ENCODE peak calls at places on chromosomes 13 and 19, in ten cellular contexts. One of them, this sample, is unnamed.
A peak's percentile ranks its signal among the peaks of the same experiment; 100 is the strongest.

GRCh38 chr13:96898855-96899254 is 95.4 kb downstream of the OXGR1 start:
- DNase-seq in testis: no peak
- DNase-seq in AG09309: no peak
- DNase-seq in GM23338: peak; percentile 64
- DNase-seq in lower lobe of right lung: no peak
- DNase-seq in hepatocyte: no peak
- DNase-seq in upper lobe of left lung: no peak
- DNase-seq in epithelial cell of esophagus: no peak
- DNase-seq in BJ: no peak
- DNase-seq in GM20000: no peak
- DNase-seq in this sample: no peak

GRCh38 chr13:89514534-89515312 is 1832.8 kb upstream of the MIR17HG start:
- DNase-seq in epithelial cell of esophagus: peak; percentile 88
- DNase-seq in BJ: no peak
- DNase-seq in testis: no peak
- DNase-seq in GM20000: no peak
- DNase-seq in hepatocyte: peak; percentile 4
- DNase-seq in AG09309: no peak
- DNase-seq in lower lobe of right lung: no peak
- DNase-seq in GM23338: peak; percentile 76
- DNase-seq in upper lobe of left lung: peak; percentile 27
- DNase-seq in this sample: no peak

GRCh38 chr19:36489920-36490415 is 607 bp upstream of the ZNF566 start:
- DNase-seq in epithelial cell of esophagus: peak; percentile 91
- DNase-seq in upper lobe of left lung: peak; percentile 79
- DNase-seq in AG09309: peak; percentile 83
- DNase-seq in lower lobe of right lung: peak; percentile 79
- DNase-seq in GM23338: peak; percentile 97
- DNase-seq in GM20000: peak; percentile 86
- DNase-seq in BJ: no peak
- DNase-seq in testis: peak; percentile 92
- DNase-seq in hepatocyte: peak; percentile 91
- DNase-seq in this sample: peak; percentile 83

GRCh38 chr19:30373593-30373992 is 1.4 kb downstream of the ZNF536 start:
- DNase-seq in testis: no peak
- DNase-seq in GM20000: no peak
- DNase-seq in epithelial cell of esophagus: no peak
- DNase-seq in GM23338: peak; percentile 91
- DNase-seq in lower lobe of right lung: no peak
- DNase-seq in hepatocyte: no peak
- DNase-seq in BJ: no peak
- DNase-seq in AG09309: no peak
- DNase-seq in upper lobe of left lung: no peak
- DNase-seq in this sample: no peak

GRCh38 chr19:670609-671075 is 5.5 kb upstream of the FSTL3 start:
- DNase-seq in GM20000: no peak
- DNase-seq in upper lobe of left lung: no peak
- DNase-seq in testis: no peak
- DNase-seq in AG09309: no peak
- DNase-seq in hepatocyte: no peak
- DNase-seq in lower lobe of right lung: no peak
- DNase-seq in GM23338: peak; percentile 83
- DNase-seq in epithelial cell of esophagus: no peak
- DNase-seq in BJ: no peak
- DNase-seq in this sample: no peak

GRCh38 chr13:100175803-100176182 is 86.9 kb downstream of the PCCA start:
- DNase-seq in upper lobe of left lung: no peak
- DNase-seq in GM20000: no peak
- DNase-seq in GM23338: no peak
- DNase-seq in testis: no peak
- DNase-seq in lower lobe of right lung: no peak
- DNase-seq in hepatocyte: no peak
- DNase-seq in epithelial cell of esophagus: no peak
- DNase-seq in BJ: no peak
- DNase-seq in AG09309: no peak
- DNase-seq in this sample: no peak

GRCh38 chr13:90049989-90050671 is 1297.4 kb upstream of the MIR17HG start:
- DNase-seq in testis: no peak
- DNase-seq in BJ: no peak
- DNase-seq in epithelial cell of esophagus: no peak
- DNase-seq in GM23338: peak; percentile 33
- DNase-seq in upper lobe of left lung: no peak
- DNase-seq in lower lobe of right lung: no peak
- DNase-seq in hepatocyte: no peak
- DNase-seq in AG09309: no peak
- DNase-seq in GM20000: no peak
- DNase-seq in this sample: no peak

GRCh38 chr19:18743281-18743825 is 47.8 kb downstream of the COMP start:
- DNase-seq in hepatocyte: peak; percentile 85
- DNase-seq in lower lobe of right lung: peak; percentile 82
- DNase-seq in epithelial cell of esophagus: peak; percentile 13
- DNase-seq in testis: peak; percentile 94
- DNase-seq in upper lobe of left lung: peak; percentile 74
- DNase-seq in GM20000: no peak
- DNase-seq in BJ: no peak
- DNase-seq in AG09309: no peak
- DNase-seq in GM23338: no peak
- DNase-seq in this sample: no peak

GRCh38 chr19:4831351-4832340 is at the start of gene TICAM1:
- DNase-seq in lower lobe of right lung: peak; percentile 87
- DNase-seq in AG09309: no peak
- DNase-seq in GM20000: peak; percentile 87
- DNase-seq in GM23338: peak; percentile 45
- DNase-seq in BJ: no peak
- DNase-seq in hepatocyte: peak; percentile 87
- DNase-seq in epithelial cell of esophagus: peak; percentile 92
- DNase-seq in testis: peak; percentile 64
- DNase-seq in upper lobe of left lung: peak; percentile 86
- DNase-seq in this sample: peak; percentile 85

GRCh38 chr13:97339019-97339988 is 94.7 kb upstream of the RAP2A start:
- DNase-seq in lower lobe of right lung: no peak
- DNase-seq in BJ: peak; percentile 75
- DNase-seq in hepatocyte: peak; percentile 57
- DNase-seq in AG09309: peak; percentile 82
- DNase-seq in GM20000: no peak
- DNase-seq in epithelial cell of esophagus: no peak
- DNase-seq in GM23338: no peak
- DNase-seq in testis: peak; percentile 60
- DNase-seq in upper lobe of left lung: peak; percentile 36
- DNase-seq in this sample: no peak

GRCh38 chr13:40656358-40656757 is 10.1 kb downstream of the FOXO1 start:
- DNase-seq in hepatocyte: no peak
- DNase-seq in AG09309: no peak
- DNase-seq in BJ: no peak
- DNase-seq in testis: no peak
- DNase-seq in upper lobe of left lung: no peak
- DNase-seq in lower lobe of right lung: no peak
- DNase-seq in GM20000: no peak
- DNase-seq in epithelial cell of esophagus: peak; percentile 25
- DNase-seq in GM23338: no peak
- DNase-seq in this sample: no peak

GRCh38 chr13:49731766-49732165 is 40.5 kb upstream of the EBPL start:
- DNase-seq in GM20000: no peak
- DNase-seq in lower lobe of right lung: no peak
- DNase-seq in epithelial cell of esophagus: peak; percentile 50
- DNase-seq in GM23338: no peak
- DNase-seq in hepatocyte: no peak
- DNase-seq in AG09309: peak; percentile 27
- DNase-seq in BJ: peak; percentile 32
- DNase-seq in testis: no peak
- DNase-seq in upper lobe of left lung: no peak
- DNase-seq in this sample: no peak

GRCh38 chr19:40778865-40779284 is 828 bp downstream of the RAB4B start:
- DNase-seq in AG09309: no peak
- DNase-seq in lower lobe of right lung: no peak
- DNase-seq in BJ: no peak
- DNase-seq in upper lobe of left lung: no peak
- DNase-seq in hepatocyte: peak; percentile 57
- DNase-seq in epithelial cell of esophagus: no peak
- DNase-seq in GM20000: no peak
- DNase-seq in testis: no peak
- DNase-seq in GM23338: no peak
- DNase-seq in this sample: no peak

GRCh38 chr19:40776966-40777794 is 867 bp upstream of the RAB4B start:
- DNase-seq in upper lobe of left lung: peak; percentile 96
- DNase-seq in epithelial cell of esophagus: peak; percentile 90
- DNase-seq in BJ: peak; percentile 80
- DNase-seq in GM20000: peak; percentile 86
- DNase-seq in testis: peak; percentile 97
- DNase-seq in hepatocyte: peak; percentile 95
- DNase-seq in lower lobe of right lung: peak; percentile 91
- DNase-seq in GM23338: peak; percentile 96
- DNase-seq in AG09309: peak; percentile 78
- DNase-seq in this sample: peak; percentile 85

GRCh38 chr19:40776364-40776763 is 1.0 kb downstream of the MIA start:
- DNase-seq in epithelial cell of esophagus: no peak
- DNase-seq in lower lobe of right lung: no peak
- DNase-seq in hepatocyte: no peak
- DNase-seq in AG09309: no peak
- DNase-seq in GM23338: no peak
- DNase-seq in upper lobe of left lung: no peak
- DNase-seq in GM20000: no peak
- DNase-seq in testis: no peak
- DNase-seq in BJ: no peak
- DNase-seq in this sample: no peak

GRCh38 chr19:40778045-40778864 is at the start of gene RAB4B:
- DNase-seq in testis: peak; percentile 100
- DNase-seq in BJ: peak; percentile 98
- DNase-seq in epithelial cell of esophagus: peak; percentile 100
- DNase-seq in hepatocyte: peak; percentile 100
- DNase-seq in GM23338: peak; percentile 100
- DNase-seq in lower lobe of right lung: peak; percentile 100
- DNase-seq in GM20000: peak; percentile 94
- DNase-seq in AG09309: peak; percentile 98
- DNase-seq in upper lobe of left lung: peak; percentile 100
- DNase-seq in this sample: peak; percentile 95

GRCh38 chr19:40777795-40778044 is 327 bp upstream of the RAB4B start:
- DNase-seq in BJ: no peak
- DNase-seq in epithelial cell of esophagus: no peak
- DNase-seq in hepatocyte: no peak
- DNase-seq in testis: no peak
- DNase-seq in upper lobe of left lung: no peak
- DNase-seq in GM23338: no peak
- DNase-seq in lower lobe of right lung: no peak
- DNase-seq in GM20000: no peak
- DNase-seq in AG09309: no peak
- DNase-seq in this sample: no peak
- TF ChIP-seq CTCF in BJ: no peak
- TF ChIP-seq CTCF in epithelial cell of esophagus: no peak
- TF ChIP-seq CTCF in hepatocyte: no peak
- TF ChIP-seq CTCF in testis: no peak
- TF ChIP-seq CTCF in upper lobe of left lung: no peak
- TF ChIP-seq CTCF in GM23338: no peak
- TF ChIP-seq CTCF in lower lobe of right lung: no peak
- TF ChIP-seq CTCF in GM20000: no peak
- TF ChIP-seq CTCF in AG09309: no peak
- TF ChIP-seq CTCF in this sample: no peak

DNA sequence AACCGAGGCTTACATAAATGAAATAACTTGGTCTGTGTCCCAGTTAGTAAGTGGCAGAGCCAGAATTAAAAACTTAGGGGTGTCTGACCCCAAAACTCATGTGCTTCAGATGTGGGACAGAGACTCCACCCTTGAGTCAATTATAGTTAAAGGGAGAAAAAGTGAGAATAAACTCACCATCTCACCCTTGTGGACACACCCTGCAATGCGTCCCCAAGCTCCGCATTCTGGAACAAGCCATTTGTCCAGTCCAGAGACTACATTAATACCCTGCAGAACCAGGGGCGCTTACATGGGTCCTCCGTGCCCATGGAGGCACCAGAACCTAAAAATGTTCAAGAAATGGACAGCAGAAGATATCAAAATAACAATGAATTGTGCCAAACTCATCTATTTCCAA is 207.0 kb upstream of the ZNF507 start:
- DNase-seq in epithelial cell of esophagus: no peak
- DNase-seq in testis: no peak
- DNase-seq in upper lobe of left lung: no peak
- DNase-seq in AG09309: no peak
- DNase-seq in GM20000: no peak
- DNase-seq in hepatocyte: no peak
- DNase-seq in BJ: no peak
- DNase-seq in GM23338: peak; percentile 18
- DNase-seq in lower lobe of right lung: no peak
- DNase-seq in this sample: no peak
- TF ChIP-seq CTCF in epithelial cell of esophagus: no peak
- TF ChIP-seq CTCF in testis: no peak
- TF ChIP-seq CTCF in upper lobe of left lung: no peak
- TF ChIP-seq CTCF in AG09309: no peak
- TF ChIP-seq CTCF in GM20000: no peak
- TF ChIP-seq CTCF in hepatocyte: peak; percentile 9
- TF ChIP-seq CTCF in BJ: no peak
- TF ChIP-seq CTCF in GM23338: peak; percentile 40
- TF ChIP-seq CTCF in lower lobe of right lung: no peak
- TF ChIP-seq CTCF in this sample: no peak

DNA sequence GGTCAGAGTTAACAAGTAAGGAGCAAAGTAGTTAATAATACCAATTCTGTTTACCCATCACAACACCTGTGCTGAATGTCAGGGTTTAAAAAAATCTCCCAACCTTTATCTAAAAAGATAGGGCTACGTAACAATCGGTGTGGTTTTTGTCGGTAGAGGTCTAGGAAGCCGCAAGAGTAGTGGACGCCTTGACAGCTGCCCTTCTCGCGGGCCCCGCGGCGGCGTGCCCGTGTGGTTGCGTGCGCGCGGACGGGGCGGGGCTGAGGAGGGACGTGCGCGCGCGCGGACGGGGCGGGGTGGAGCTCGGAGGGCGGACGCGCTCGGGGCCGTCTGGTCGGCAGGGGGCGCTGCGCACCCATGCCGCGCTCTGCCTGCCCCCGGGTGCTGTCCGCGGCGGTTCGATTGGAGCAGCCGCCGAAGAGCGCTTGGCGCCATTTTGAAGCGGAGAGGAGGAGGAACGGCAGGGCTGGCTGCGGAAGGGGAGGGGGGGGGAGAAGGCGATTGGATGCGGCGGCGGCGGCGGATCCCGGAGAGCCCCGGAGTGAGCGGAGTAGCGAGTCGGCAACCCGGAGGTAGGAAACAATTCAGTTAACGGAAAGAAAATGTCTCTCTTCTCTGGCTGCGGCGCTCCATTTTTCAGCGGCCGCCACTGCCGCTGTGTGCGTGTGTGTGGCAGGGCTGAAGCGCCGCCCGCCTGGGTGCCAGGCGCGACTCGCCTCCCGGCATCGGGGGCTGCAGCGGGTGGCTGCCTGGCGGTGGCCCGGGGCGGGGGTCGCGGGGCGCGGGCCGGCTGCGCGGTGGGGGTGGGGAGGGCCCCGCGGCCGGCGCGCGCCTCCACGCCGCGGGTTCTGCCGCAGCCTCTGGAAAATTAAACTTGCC is at the start of gene PDS5B:
- DNase-seq in testis: peak; percentile 95
- DNase-seq in GM20000: peak; percentile 96
- DNase-seq in lower lobe of right lung: peak; percentile 96
- DNase-seq in epithelial cell of esophagus: peak; percentile 96
- DNase-seq in BJ: peak; percentile 46
- DNase-seq in GM23338: peak; percentile 96
- DNase-seq in AG09309: peak; percentile 70
- DNase-seq in upper lobe of left lung: peak; percentile 97
- DNase-seq in hepatocyte: peak; percentile 97
- DNase-seq in this sample: peak; percentile 94
- TF ChIP-seq CTCF in testis: peak; percentile 99
- TF ChIP-seq CTCF in GM20000: peak; percentile 88
- TF ChIP-seq CTCF in lower lobe of right lung: peak; percentile 88
- TF ChIP-seq CTCF in epithelial cell of esophagus: peak; percentile 37
- TF ChIP-seq CTCF in BJ: peak; percentile 53
- TF ChIP-seq CTCF in GM23338: peak; percentile 60
- TF ChIP-seq CTCF in AG09309: peak; percentile 52
- TF ChIP-seq CTCF in upper lobe of left lung: peak; percentile 96
- TF ChIP-seq CTCF in hepatocyte: peak; percentile 81
- TF ChIP-seq CTCF in this sample: peak; percentile 95

GRCh38 chr19:14089412-14089661 is 1.2 kb downstream of the SAMD1 start:
- DNase-seq in lower lobe of right lung: no peak
- DNase-seq in upper lobe of left lung: no peak
- DNase-seq in BJ: no peak
- DNase-seq in GM20000: peak; percentile 41
- DNase-seq in GM23338: peak; percentile 75
- DNase-seq in hepatocyte: peak; percentile 34
- DNase-seq in testis: no peak
- DNase-seq in AG09309: no peak
- DNase-seq in epithelial cell of esophagus: no peak
- DNase-seq in this sample: no peak
- TF ChIP-seq CTCF in lower lobe of right lung: peak; percentile 10
- TF ChIP-seq CTCF in upper lobe of left lung: peak; percentile 14
- TF ChIP-seq CTCF in BJ: peak; percentile 11
- TF ChIP-seq CTCF in GM20000: no peak
- TF ChIP-seq CTCF in GM23338: peak; percentile 45
- TF ChIP-seq CTCF in hepatocyte: peak; percentile 15
- TF ChIP-seq CTCF in testis: no peak
- TF ChIP-seq CTCF in AG09309: peak; percentile 9
- TF ChIP-seq CTCF in epithelial cell of esophagus: peak; percentile 12
- TF ChIP-seq CTCF in this sample: no peak